ENCODE peak calls at places on chromosomes 11 and 22, in seven cellular contexts. P is GM12865, H is mesothelial cell of epicardium, D is SK-N-SH, V is OCI-LY7, W is uterus, N is neural crest cell. G is an unnamed sample.

GRCh38 chr22:30056015-30056414 is 24.2 kb upstream of the HORMAD2 start:
- DNase-seq in H (no peak), V (no peak), D (no peak), N (no peak), P (no peak), W (no peak), G (no peak)

GRCh38 chr11:67071420-67072284 is 15.0 kb downstream of the RHOD start:
- DNase-seq in W (peak), H (no peak), N (peak), D (peak), P (peak), V (peak), G (peak)

GRCh38 chr11:85590848-85591483 is 36.2 kb downstream of the DLG2 start:
- DNase-seq in N (no peak), V (peak), H (no peak), P (peak), D (peak), W (no peak), G (no peak)

GRCh38 chr11:120136356-120136755 is 1.6 kb downstream of the TRIM29 start:
- DNase-seq in W (no peak), P (no peak), N (no peak), V (no peak), H (no peak), D (peak), G (no peak)

GRCh38 chr11:35318977-35319925 is 100.1 kb downstream of the SLC1A2 start:
- DNase-seq in H (no peak), P (peak), W (no peak), N (no peak), D (no peak), V (no peak), G (no peak)

GRCh38 chr22:25919452-25919851 is 177.5 kb downstream of the MYO18B start:
- DNase-seq in N (no peak), P (no peak), H (no peak), W (no peak), V (no peak), D (no peak), G (no peak)

GRCh38 chr11:30196400-30197206 is 34.2 kb upstream of the FSHB start:
- DNase-seq in W (no peak), V (peak), H (peak), N (peak), D (peak), P (peak), G (peak)

GRCh38 chr11:100876826-100877545 is 189.9 kb downstream of the ARHGAP42 start:
- DNase-seq in D (no peak), W (no peak), P (peak), H (no peak), V (no peak), N (no peak), G (no peak)

GRCh38 chr11:114193730-114194674 is 102.2 kb upstream of the NNMT start:
- DNase-seq in W (peak), V (no peak), P (no peak), H (no peak), D (no peak), N (no peak), G (no peak)

GRCh38 chr22:31289335-31289734 is 3.0 kb downstream of the PIK3IP1 start:
- DNase-seq in V (peak), H (no peak), P (no peak), N (no peak), W (no peak), D (no peak), G (no peak)

GRCh38 chr11:95676280-95676679 is 113.3 kb downstream of the FAM76B start:
- DNase-seq in P (no peak), N (no peak), H (no peak), V (no peak), W (no peak), D (no peak), G (no peak)

GRCh38 chr11:69351460-69351859 is 57.5 kb downstream of the MYEOV start:
- DNase-seq in H (no peak), P (no peak), D (no peak), N (no peak), W (no peak), V (no peak), G (no peak)

GRCh38 chr22:29344137-29344536 is 28.6 kb upstream of the RASL10A start:
- DNase-seq in V (no peak), D (peak), W (peak), H (no peak), N (no peak), P (no peak), G (no peak)

GRCh38 chr22:26172389-26172990 is 3.2 kb downstream of the SEZ6L start:
- DNase-seq in N (peak), H (no peak), P (peak), D (peak), V (peak), W (no peak), G (no peak)

GRCh38 chr22:37953062-37953436 is 352 bp downstream of the C22orf23 start:
- DNase-seq in D (no peak), H (no peak), P (no peak), W (peak), N (no peak), V (no peak), G (no peak)

GRCh38 chr22:49269928-49270327 is 557.7 kb downstream of the BRD1 start:
- DNase-seq in W (no peak), P (no peak), H (no peak), V (no peak), D (no peak), N (no peak), G (no peak)

GRCh38 chr22:30894371-30894740 is 74.2 kb downstream of the MORC2 start:
- DNase-seq in N (no peak), P (no peak), V (no peak), H (no peak), D (no peak), W (no peak), G (no peak)

GRCh38 chr11:69489031-69489745 is 7.7 kb downstream of the LINC01488 start:
- DNase-seq in H (no peak), P (no peak), N (no peak), W (no peak), D (no peak), V (no peak), G (no peak)

GRCh38 chr11:63834532-63835155 is 4.3 kb upstream of the MARK2 start:
- DNase-seq in N (no peak), W (no peak), D (no peak), V (no peak), P (no peak), H (no peak), G (no peak)

GRCh38 chr11:12717851-12718291 is 43.6 kb downstream of the TEAD1 start:
- DNase-seq in H (no peak), D (no peak), W (no peak), V (peak), P (peak), N (no peak), G (no peak)

GRCh38 chr11:34427171-34427805 is 11.4 kb upstream of the CAT start:
- DNase-seq in V (no peak), P (no peak), W (peak), N (no peak), D (peak), H (no peak), G (no peak)

GRCh38 chr11:32005786-32006406 is 85.0 kb upstream of the RCN1 start:
- DNase-seq in P (no peak), V (no peak), W (no peak), N (no peak), D (no peak), H (no peak), G (no peak)

GRCh38 chr11:26947379-26947844 is 46.5 kb upstream of the FIBIN start:
- DNase-seq in N (no peak), H (no peak), D (no peak), W (peak), V (no peak), P (no peak), G (no peak)

GRCh38 chr11:30585892-30586250 is 282 bp downstream of the MPPED2 start:
- DNase-seq in H (peak), V (no peak), D (peak), W (peak), N (no peak), P (no peak), G (no peak)

GRCh38 chr11:6565988-6566703 is 37.3 kb downstream of the RRP8 start:
- DNase-seq in P (no peak), W (no peak), N (no peak), H (no peak), V (no peak), D (no peak), G (no peak)

GRCh38 chr11:16780698-16781550 is 42.5 kb downstream of the C11orf58 start:
- DNase-seq in D (no peak), P (no peak), W (no peak), V (no peak), H (no peak), N (no peak), G (no peak)

GRCh38 chr11:32333335-32333991 is 101.9 kb downstream of the WT1 start:
- DNase-seq in V (no peak), W (peak), N (peak), D (peak), H (peak), P (no peak), G (no peak)

GRCh38 chr22:35540600-35541253 is at the start of gene RASD2:
- DNase-seq in W (peak), N (no peak), D (no peak), P (peak), H (no peak), V (peak), G (no peak)

GRCh38 chr11:19633276-19633675 is 79.4 kb upstream of the NAV2 start:
- DNase-seq in D (no peak), N (no peak), P (no peak), W (peak), V (no peak), H (no peak), G (no peak)

GRCh38 chr11:92253945-92254344 is 29.3 kb downstream of the FAT3 start:
- DNase-seq in H (no peak), D (no peak), P (no peak), N (no peak), V (no peak), W (no peak), G (no peak)

GRCh38 chr11:47775240-47775869 is 8.2 kb upstream of the FNBP4 start:
- DNase-seq in W (no peak), N (no peak), P (no peak), D (no peak), V (no peak), H (no peak), G (no peak)

GRCh38 chr22:27207907-27208306 is 550.5 kb downstream of the MIAT start:
- DNase-seq in H (no peak), N (no peak), D (no peak), W (no peak), P (no peak), V (no peak), G (no peak)

GRCh38 chr11:32713496-32713895 is 81.0 kb downstream of the CCDC73 start:
- DNase-seq in V (peak), P (no peak), H (no peak), W (no peak), N (no peak), D (no peak), G (no peak)

GRCh38 chr11:33893711-33894401 is 2.0 kb upstream of the LMO2 start:
- DNase-seq in D (no peak), W (no peak), N (no peak), H (no peak), V (peak), P (peak), G (peak)

GRCh38 chr11:78038697-78039313 is 15.7 kb upstream of the KCTD14 start:
- DNase-seq in N (no peak), P (no peak), W (no peak), V (no peak), D (no peak), H (no peak), G (no peak)

DNA sequence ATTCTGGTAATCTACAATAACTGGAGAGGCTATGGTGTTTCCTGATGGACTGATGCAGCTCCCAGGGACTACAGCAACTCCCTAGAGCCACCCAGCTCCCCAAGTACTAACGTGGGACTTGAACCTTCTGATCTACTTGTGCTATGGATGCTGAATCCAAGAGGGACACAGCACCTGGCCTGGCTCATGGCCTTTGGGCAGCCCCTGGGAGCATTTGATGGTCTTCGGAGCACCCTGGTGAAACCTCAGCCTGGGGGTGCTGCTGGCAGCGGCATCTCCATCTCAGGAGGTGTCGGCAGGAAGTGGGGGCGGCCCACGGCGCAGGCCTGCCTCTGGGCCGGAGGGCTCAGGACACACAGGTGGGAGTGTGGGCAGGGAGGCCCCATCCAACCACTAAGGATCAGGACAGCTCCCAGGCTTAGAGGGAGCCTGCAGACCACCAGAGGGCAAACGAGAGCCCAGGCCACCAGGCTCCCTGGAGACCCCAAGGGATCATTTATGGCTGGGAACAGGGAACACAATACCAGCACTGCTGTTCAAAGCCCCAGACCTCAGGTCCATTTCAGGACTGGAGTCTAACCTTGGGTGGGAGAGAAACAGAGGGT is 8.7 kb downstream of the EHD1 start:
- DNase-seq in V (no peak), P (peak), W (no peak), H (no peak), N (peak), D (no peak), G (no peak)
- TF ChIP-seq CTCF in V (peak), P (peak), W (peak), H (no peak), N (peak), D (peak), G (peak)

GRCh38 chr11:540583-541432 is 3.5 kb downstream of the LRRC56 start:
- DNase-seq in P (no peak), W (no peak), V (no peak), H (no peak), D (no peak), N (no peak), G (no peak)
- TF ChIP-seq CTCF in P (no peak), W (no peak), V (no peak), H (no peak), D (no peak), N (no peak), G (no peak)

GRCh38 chr11:41175304-41175972 is 284.0 kb downstream of the LRRC4C start:
- DNase-seq in H (no peak), N (no peak), D (no peak), P (peak), W (no peak), V (no peak), G (no peak)
- TF ChIP-seq CTCF in H (no peak), N (no peak), D (no peak), P (no peak), W (no peak), V (no peak), G (no peak)

GRCh38 chr11:110314366-110315095 is 18.1 kb upstream of the RDX start:
- DNase-seq in P (no peak), H (no peak), W (no peak), V (no peak), N (no peak), D (no peak), G (no peak)
- TF ChIP-seq CTCF in P (no peak), H (no peak), W (no peak), V (peak), N (no peak), D (no peak), G (no peak)

DNA sequence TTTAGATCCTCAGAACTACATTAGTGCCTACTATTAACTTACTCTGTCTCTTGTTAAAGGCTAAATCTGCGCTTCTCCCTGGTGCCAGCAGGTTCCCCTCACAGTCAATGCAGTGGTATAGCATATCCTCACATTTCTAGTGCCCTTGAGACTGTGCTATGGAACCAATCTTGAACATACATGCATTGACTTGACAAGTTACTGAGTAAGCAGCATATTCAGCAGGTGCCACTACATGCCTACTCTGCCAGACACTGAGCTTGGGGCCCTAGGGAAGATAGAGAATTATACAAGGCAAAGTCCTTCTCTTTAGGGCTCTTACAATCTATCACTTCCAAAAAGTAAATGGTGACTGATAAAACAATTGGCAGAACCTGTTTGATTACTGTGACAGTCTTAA is 3.2 kb downstream of the FUT4 start:
- DNase-seq in P (no peak), H (no peak), N (no peak), D (no peak), W (no peak), V (no peak), G (no peak)
- TF ChIP-seq CTCF in P (no peak), H (no peak), N (no peak), D (peak), W (no peak), V (no peak), G (no peak)

DNA sequence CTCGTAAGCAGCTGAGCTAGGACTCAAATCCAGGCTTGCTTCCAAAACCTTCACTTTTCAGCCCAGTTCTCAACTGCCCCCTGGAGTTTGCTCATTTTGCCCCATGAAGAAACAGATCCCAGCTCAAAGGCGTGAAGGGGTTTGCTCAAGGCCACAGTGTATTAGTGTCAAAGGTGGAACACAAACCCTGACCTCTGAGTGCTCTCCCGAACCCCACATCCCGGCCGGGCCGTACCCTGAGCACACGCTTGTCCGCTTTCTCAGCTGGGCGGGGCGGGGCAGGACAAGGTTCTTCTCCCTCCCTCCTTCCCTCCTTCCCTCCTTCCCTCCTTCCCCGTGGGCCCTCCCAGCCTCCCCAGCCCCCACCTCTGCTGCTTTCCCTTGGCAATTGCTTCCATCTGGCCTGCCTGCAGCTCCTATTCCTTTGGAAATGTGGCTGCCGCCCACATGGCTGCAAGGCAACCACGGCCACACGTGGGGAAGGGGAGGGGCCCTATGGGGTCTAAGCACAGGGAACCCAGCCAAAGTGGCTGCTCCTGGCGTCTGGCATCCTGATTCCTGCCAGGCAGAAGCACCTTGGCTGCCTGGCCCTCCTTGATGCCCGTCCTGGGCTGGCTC is 4.1 kb downstream of the ST3GAL4 start:
- DNase-seq in W (peak), H (no peak), P (no peak), N (no peak), V (no peak), D (peak), G (no peak)
- TF ChIP-seq CTCF in W (no peak), H (no peak), P (no peak), N (no peak), V (no peak), D (peak), G (no peak)

DNA sequence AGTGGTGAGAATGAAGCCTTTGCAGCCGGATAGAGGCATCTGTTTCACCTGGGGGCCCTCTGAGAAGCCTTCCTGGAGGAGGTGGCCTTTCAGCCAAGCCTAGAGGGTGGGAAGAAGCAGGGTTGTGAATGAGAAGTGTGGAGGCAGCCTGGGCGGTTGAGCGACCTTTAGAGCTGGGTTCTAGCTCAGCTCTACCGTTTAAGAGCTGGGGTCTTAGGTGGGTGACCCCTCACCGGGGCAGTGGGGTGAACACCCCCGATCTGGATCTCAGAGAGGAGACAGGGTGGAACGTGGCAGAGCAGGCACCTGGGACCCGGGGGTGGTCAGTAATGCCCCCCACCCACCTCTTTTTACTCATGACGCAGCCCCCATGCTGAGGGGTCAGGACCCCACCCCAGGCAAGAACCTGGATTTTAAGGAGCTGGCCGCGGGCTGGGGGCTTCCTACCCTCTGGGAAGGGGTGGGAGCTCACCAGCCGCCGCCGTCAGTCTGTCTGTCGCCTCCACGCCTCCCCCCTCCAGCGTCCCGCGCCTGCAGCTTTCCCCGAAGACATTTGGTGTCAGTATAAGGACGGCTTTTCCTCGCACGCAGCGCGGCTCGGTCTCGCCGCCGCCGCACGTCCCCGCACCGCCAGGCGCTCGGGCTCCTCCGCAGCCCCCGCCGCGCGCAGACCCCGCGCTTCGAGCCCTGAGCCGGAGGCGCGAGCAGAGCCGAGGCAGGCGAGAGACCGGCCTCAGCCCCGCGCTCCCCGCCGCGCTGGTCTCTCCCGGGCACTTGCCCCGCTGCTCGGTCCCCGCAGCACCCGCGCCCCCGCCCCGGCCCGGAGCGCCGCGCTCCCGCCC is 13.4 kb upstream of the CACNA1I start:
- DNase-seq in V (no peak), P (no peak), H (no peak), N (no peak), W (no peak), D (peak), G (no peak)
- TF ChIP-seq CTCF in V (no peak), P (no peak), H (no peak), N (no peak), W (no peak), D (peak), G (no peak)

G was measured in natural killer cell.